ENCODE peak calls at places on chromosomes 11 and 22, in ten cellular contexts. N, Z, D, M, U, L, J, B, E and I are unnamed samples.

GRCh38 chr11:6757373-6757967 is 14.3 kb downstream of the OR2AG2 start:
- DNase-seq in N (peak; percentile 47), Z (peak; percentile 30), D (peak; percentile 65), M (peak; percentile 42), U (no peak), L (peak; percentile 13), J (peak; percentile 60), B (peak; percentile 68), E (peak; percentile 69), I (peak; percentile 54)

GRCh38 chr11:128725630-128726461 is 32.0 kb downstream of the FLI1 start:
- DNase-seq in N (peak; percentile 29), Z (no peak), D (peak; percentile 80), M (peak; percentile 36), U (no peak), L (no peak), J (peak; percentile 41), B (peak; percentile 95), E (no peak), I (no peak)

GRCh38 chr11:119318240-119319135 is 1.6 kb upstream of the MCAM start:
- DNase-seq in N (no peak), Z (peak; percentile 63), D (no peak), M (peak; percentile 81), U (no peak), L (no peak), J (peak; percentile 64), B (peak; percentile 67), E (no peak), I (no peak)

GRCh38 chr11:84833488-84834086 is 793.6 kb downstream of the DLG2 start:
- DNase-seq in N (no peak), Z (no peak), D (no peak), M (no peak), U (no peak), L (no peak), J (no peak), B (no peak), E (no peak), I (peak; percentile 27)

GRCh38 chr11:17781221-17781620 is 46.6 kb downstream of the KCNC1 start:
- DNase-seq in N (no peak), Z (no peak), D (peak; percentile 61), M (no peak), U (no peak), L (no peak), J (no peak), B (no peak), E (no peak), I (no peak)

GRCh38 chr11:95764267-95764898 is 25.2 kb downstream of the FAM76B start:
- DNase-seq in N (no peak), Z (no peak), D (no peak), M (peak; percentile 55), U (no peak), L (no peak), J (no peak), B (peak; percentile 67), E (no peak), I (no peak)

GRCh38 chr22:26161746-26162145 is 7.5 kb upstream of the SEZ6L start:
- DNase-seq in N (no peak), Z (no peak), D (no peak), M (no peak), U (no peak), L (no peak), J (no peak), B (no peak), E (no peak), I (no peak)

GRCh38 chr22:45413368-45414211 is at the start of the genes RIBC2 and SMC1B:
- DNase-seq in N (peak; percentile 69), Z (peak; percentile 71), D (peak; percentile 88), M (peak; percentile 68), U (peak; percentile 85), L (peak; percentile 81), J (peak; percentile 80), B (no peak), E (peak; percentile 36), I (peak; percentile 90)

GRCh38 chr11:57597461-57597892 is at the start of gene SERPING1:
- DNase-seq in N (no peak), Z (peak; percentile 91), D (peak; percentile 72), M (no peak), U (peak; percentile 70), L (peak; percentile 50), J (peak; percentile 48), B (no peak), E (no peak), I (peak; percentile 48)

GRCh38 chr11:17633987-17634775 is 85.2 kb upstream of the MYOD1 start:
- DNase-seq in N (no peak), Z (no peak), D (no peak), M (no peak), U (no peak), L (no peak), J (no peak), B (no peak), E (peak; percentile 7), I (no peak)

GRCh38 chr11:99198215-99198614 is 177.5 kb downstream of the CNTN5 start:
- DNase-seq in N (no peak), Z (no peak), D (no peak), M (no peak), U (no peak), L (no peak), J (no peak), B (no peak), E (no peak), I (no peak)

GRCh38 chr11:4677948-4678347 is 19.7 kb downstream of the OR51E2 start:
- DNase-seq in N (no peak), Z (no peak), D (no peak), M (no peak), U (no peak), L (no peak), J (no peak), B (no peak), E (no peak), I (no peak)

GRCh38 chr22:46088541-46089311 is 61.6 kb upstream of the PPARA start:
- DNase-seq in N (no peak), Z (peak; percentile 64), D (peak; percentile 82), M (peak; percentile 85), U (peak; percentile 64), L (peak; percentile 80), J (no peak), B (no peak), E (no peak), I (no peak)

GRCh38 chr22:24937114-24937513 is 9.4 kb downstream of the LHFPL7 start:
- DNase-seq in N (no peak), Z (no peak), D (no peak), M (peak; percentile 7), U (no peak), L (no peak), J (no peak), B (peak; percentile 11), E (peak; percentile 57), I (no peak)

GRCh38 chr11:72621008-72621610 is 53.1 kb downstream of the PDE2A start:
- DNase-seq in N (no peak), Z (no peak), D (no peak), M (no peak), U (no peak), L (no peak), J (no peak), B (no peak), E (no peak), I (no peak)

GRCh38 chr11:75465701-75466531 is 32.9 kb upstream of the KLHL35 start:
- DNase-seq in N (no peak), Z (no peak), D (peak; percentile 79), M (peak; percentile 70), U (peak; percentile 43), L (no peak), J (no peak), B (no peak), E (peak; percentile 41), I (no peak)
- TF ChIP-seq CTCF in N (no peak), Z (no peak), D (no peak), M (no peak), U (no peak), L (no peak), J (no peak), B (no peak), E (no peak), I (no peak)

DNA sequence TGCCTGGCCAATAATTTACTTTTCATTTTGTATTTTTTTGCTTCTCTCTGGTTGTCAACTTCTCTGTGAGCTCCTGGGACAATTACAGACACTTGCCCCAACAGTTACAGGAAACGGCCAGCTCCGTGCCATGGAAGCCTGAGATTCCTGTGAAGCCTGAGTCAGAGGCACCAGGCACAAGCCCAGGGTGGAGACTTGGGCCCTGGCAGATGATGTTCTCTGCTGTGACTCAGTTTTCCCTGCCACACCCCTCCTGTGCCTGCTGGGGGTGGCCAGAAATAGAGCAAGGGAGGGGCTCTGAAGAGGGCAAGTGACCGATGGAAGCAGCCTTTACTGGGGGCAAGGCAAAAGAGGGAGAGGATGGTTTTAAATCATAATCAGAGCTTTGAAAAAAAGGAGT is 4.9 kb downstream of the ATP5MGL start:
- DNase-seq in N (no peak), Z (peak; percentile 64), D (no peak), M (peak; percentile 93), U (no peak), L (no peak), J (peak; percentile 55), B (no peak), E (no peak), I (peak; percentile 34)
- H3K27ac ChIP-seq in N (no peak overlapping the region), Z (peak overlapping the region; percentile 54), D (no peak overlapping the region), M (peak overlapping the region; percentile 78), U (peak overlapping the region; percentile 36), L (no peak overlapping the region), J (peak overlapping the region; percentile 78), B (no peak overlapping the region), E (no peak overlapping the region), I (peak overlapping the region; percentile 60)

DNA sequence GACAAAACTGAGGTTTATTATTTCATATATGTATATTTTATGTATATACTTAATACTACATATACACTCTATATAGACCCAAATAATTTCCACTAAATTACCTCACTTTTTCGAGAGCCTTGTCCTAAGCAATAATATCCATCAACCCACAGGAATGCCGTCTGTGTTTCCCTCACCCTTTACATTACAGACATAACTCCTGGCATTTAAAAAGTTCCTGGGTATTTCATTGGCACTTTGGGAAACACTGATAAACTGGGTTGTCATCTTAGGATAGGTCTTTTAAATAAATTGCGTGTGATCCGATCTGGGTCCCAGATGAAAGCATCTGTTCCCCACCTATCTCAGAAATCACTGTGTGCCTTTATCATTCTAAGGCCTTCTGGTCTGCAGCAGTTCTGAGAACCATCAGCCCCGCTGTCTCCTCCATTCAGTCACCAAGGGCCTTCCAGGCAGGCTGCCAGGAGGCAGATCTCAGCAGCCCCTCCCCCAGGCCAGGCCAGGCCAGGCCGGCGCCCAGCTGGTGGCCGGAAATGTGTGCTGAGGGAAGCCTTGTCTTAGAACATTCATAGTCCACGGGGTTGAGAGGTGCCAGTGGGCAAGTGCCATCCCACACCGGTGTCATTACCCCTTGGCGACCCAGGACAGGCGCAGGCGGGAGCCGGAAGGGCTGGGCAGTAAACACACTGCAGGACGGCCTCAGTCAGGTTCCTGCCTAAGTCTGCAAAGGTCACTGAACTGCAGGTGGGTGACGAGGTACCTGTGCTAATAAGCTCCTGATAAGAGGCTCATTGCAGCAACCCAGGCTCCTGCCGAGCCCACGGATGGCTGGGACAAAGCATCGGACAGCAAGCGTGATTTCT is 3.3 kb downstream of the FGF19 start:
- DNase-seq in N (no peak), Z (no peak), D (peak; percentile 78), M (peak; percentile 56), U (peak; percentile 72), L (peak; percentile 73), J (no peak), B (no peak), E (peak; percentile 89), I (no peak)
- TF ChIP-seq CTCF in N (no peak), Z (no peak), D (no peak), M (no peak), U (no peak), L (no peak), J (no peak), B (no peak), E (no peak), I (no peak)

DNA sequence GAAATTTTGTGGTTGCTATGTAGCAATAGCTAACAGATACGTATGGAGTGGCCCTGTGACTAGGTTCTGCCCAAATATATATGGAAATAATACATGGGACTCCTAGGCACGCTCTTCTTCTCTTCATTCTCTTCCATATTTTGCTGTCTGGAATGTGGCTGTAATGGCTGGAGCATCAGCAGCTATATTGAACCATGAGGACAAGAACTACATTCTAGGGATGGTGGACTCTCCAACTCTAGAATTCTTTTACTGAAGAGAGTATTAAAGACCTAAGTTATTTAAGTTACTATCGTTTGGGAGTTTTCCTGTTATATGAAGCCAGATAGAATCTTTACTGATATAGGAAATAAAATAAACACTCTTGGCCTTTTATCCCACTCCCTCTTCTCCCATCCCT is 7.5 kb upstream of the NELL1 start:
- DNase-seq in N (no peak), Z (no peak), D (no peak), M (no peak), U (no peak), L (no peak), J (no peak), B (no peak), E (no peak), I (no peak)
- H3K27ac ChIP-seq in N (no peak overlapping the region), Z (no peak overlapping the region), D (no peak overlapping the region), M (no peak overlapping the region), U (no peak overlapping the region), L (no peak overlapping the region), J (no peak overlapping the region), B (no peak overlapping the region), E (no peak overlapping the region), I (no peak overlapping the region)